ENCODE peak calls at places on chromosomes 3 and 15, in eight cellular contexts. One of them, this sample, is unnamed.

GRCh38 chr15:68672781-68673205 is 94.0 kb downstream of the CORO2B start:
- DNase-seq in pancreas: no peak
- DNase-seq in fibroblast of mammary gland: peak; percentile 37
- DNase-seq in MM.1S: no peak
- DNase-seq in K562: no peak
- DNase-seq in GM23248: peak; percentile 28
- DNase-seq in GM06990: no peak
- DNase-seq in psoas muscle: no peak
- DNase-seq in this sample: no peak

GRCh38 chr3:50617096-50617791 is at the start of gene MAPKAPK3:
- DNase-seq in GM23248: peak; percentile 56
- DNase-seq in MM.1S: peak; percentile 15
- DNase-seq in fibroblast of mammary gland: no peak
- DNase-seq in pancreas: no peak
- DNase-seq in K562: no peak
- DNase-seq in psoas muscle: peak; percentile 90
- DNase-seq in GM06990: no peak
- DNase-seq in this sample: no peak

GRCh38 chr15:52660192-52660591 is 19.0 kb downstream of the ATOSA start:
- DNase-seq in GM23248: no peak
- DNase-seq in MM.1S: no peak
- DNase-seq in K562: no peak
- DNase-seq in psoas muscle: no peak
- DNase-seq in pancreas: no peak
- DNase-seq in GM06990: no peak
- DNase-seq in fibroblast of mammary gland: no peak
- DNase-seq in this sample: no peak

GRCh38 chr3:111715911-111716523 is 120.9 kb upstream of the ZBED2 start:
- DNase-seq in psoas muscle: no peak
- DNase-seq in GM23248: peak; percentile 43
- DNase-seq in GM06990: no peak
- DNase-seq in fibroblast of mammary gland: no peak
- DNase-seq in K562: peak; percentile 17
- DNase-seq in MM.1S: peak; percentile 30
- DNase-seq in pancreas: peak; percentile 59
- DNase-seq in this sample: no peak

GRCh38 chr15:89642106-89642505 is 13.2 kb downstream of the KIF7 start:
- DNase-seq in pancreas: no peak
- DNase-seq in fibroblast of mammary gland: no peak
- DNase-seq in GM23248: no peak
- DNase-seq in psoas muscle: no peak
- DNase-seq in K562: no peak
- DNase-seq in GM06990: no peak
- DNase-seq in MM.1S: no peak
- DNase-seq in this sample: no peak

GRCh38 chr15:41949400-41950126 is 22.8 kb downstream of the EHD4 start:
- DNase-seq in GM23248: peak; percentile 52
- DNase-seq in MM.1S: no peak
- DNase-seq in K562: no peak
- DNase-seq in psoas muscle: no peak
- DNase-seq in pancreas: no peak
- DNase-seq in fibroblast of mammary gland: no peak
- DNase-seq in GM06990: no peak
- DNase-seq in this sample: no peak

GRCh38 chr3:39067286-39067685 is 15.5 kb downstream of the WDR48 start:
- DNase-seq in fibroblast of mammary gland: peak; percentile 20
- DNase-seq in MM.1S: no peak
- DNase-seq in pancreas: no peak
- DNase-seq in GM23248: peak; percentile 29
- DNase-seq in GM06990: no peak
- DNase-seq in psoas muscle: no peak
- DNase-seq in K562: no peak
- DNase-seq in this sample: peak; percentile 25

GRCh38 chr15:86691091-86691490 is 611.4 kb downstream of the AGBL1 start:
- DNase-seq in MM.1S: no peak
- DNase-seq in GM06990: no peak
- DNase-seq in pancreas: no peak
- DNase-seq in fibroblast of mammary gland: no peak
- DNase-seq in K562: no peak
- DNase-seq in GM23248: no peak
- DNase-seq in psoas muscle: no peak
- DNase-seq in this sample: peak; percentile 2

GRCh38 chr15:101501703-101502373 is 12.3 kb upstream of the PCSK6 start:
- DNase-seq in GM23248: peak; percentile 52
- DNase-seq in MM.1S: no peak
- DNase-seq in fibroblast of mammary gland: no peak
- DNase-seq in K562: peak; percentile 67
- DNase-seq in pancreas: no peak
- DNase-seq in psoas muscle: peak; percentile 67
- DNase-seq in GM06990: peak; percentile 40
- DNase-seq in this sample: no peak

GRCh38 chr15:28901987-28902745 is 16.4 kb downstream of the APBA2 start:
- DNase-seq in psoas muscle: no peak
- DNase-seq in K562: peak; percentile 64
- DNase-seq in GM23248: no peak
- DNase-seq in pancreas: no peak
- DNase-seq in fibroblast of mammary gland: no peak
- DNase-seq in GM06990: no peak
- DNase-seq in MM.1S: no peak
- DNase-seq in this sample: no peak

GRCh38 chr3:196315821-196316220 is 2.2 kb downstream of the DYNLT2B start:
- DNase-seq in GM23248: no peak
- DNase-seq in fibroblast of mammary gland: no peak
- DNase-seq in GM06990: no peak
- DNase-seq in psoas muscle: no peak
- DNase-seq in MM.1S: no peak
- DNase-seq in K562: no peak
- DNase-seq in pancreas: no peak
- DNase-seq in this sample: no peak

GRCh38 chr3:120615863-120616599 is 19.9 kb downstream of the NDUFB4 start:
- DNase-seq in GM23248: peak; percentile 81
- DNase-seq in K562: no peak
- DNase-seq in GM06990: no peak
- DNase-seq in psoas muscle: peak; percentile 63
- DNase-seq in fibroblast of mammary gland: peak; percentile 80
- DNase-seq in pancreas: no peak
- DNase-seq in MM.1S: no peak
- DNase-seq in this sample: peak; percentile 79

GRCh38 chr15:25652697-25653096 is 210.4 kb downstream of the ATP10A start:
- DNase-seq in K562: no peak
- DNase-seq in psoas muscle: no peak
- DNase-seq in pancreas: no peak
- DNase-seq in GM06990: no peak
- DNase-seq in fibroblast of mammary gland: no peak
- DNase-seq in GM23248: no peak
- DNase-seq in MM.1S: no peak
- DNase-seq in this sample: no peak

GRCh38 chr3:171126478-171127214 is 100.1 kb upstream of the SLC2A2 start:
- DNase-seq in K562: no peak
- DNase-seq in GM06990: no peak
- DNase-seq in pancreas: no peak
- DNase-seq in psoas muscle: no peak
- DNase-seq in GM23248: no peak
- DNase-seq in fibroblast of mammary gland: no peak
- DNase-seq in MM.1S: no peak
- DNase-seq in this sample: no peak

GRCh38 chr15:68629519-68630204 is 50.9 kb downstream of the CORO2B start:
- DNase-seq in MM.1S: no peak
- DNase-seq in psoas muscle: no peak
- DNase-seq in pancreas: no peak
- DNase-seq in GM23248: no peak
- DNase-seq in K562: no peak
- DNase-seq in fibroblast of mammary gland: no peak
- DNase-seq in GM06990: no peak
- DNase-seq in this sample: no peak

GRCh38 chr3:61299343-61299742 is 48.1 kb upstream of the FHIT start:
- DNase-seq in fibroblast of mammary gland: no peak
- DNase-seq in GM23248: no peak
- DNase-seq in pancreas: no peak
- DNase-seq in MM.1S: no peak
- DNase-seq in GM06990: no peak
- DNase-seq in psoas muscle: no peak
- DNase-seq in K562: no peak
- DNase-seq in this sample: no peak

DNA sequence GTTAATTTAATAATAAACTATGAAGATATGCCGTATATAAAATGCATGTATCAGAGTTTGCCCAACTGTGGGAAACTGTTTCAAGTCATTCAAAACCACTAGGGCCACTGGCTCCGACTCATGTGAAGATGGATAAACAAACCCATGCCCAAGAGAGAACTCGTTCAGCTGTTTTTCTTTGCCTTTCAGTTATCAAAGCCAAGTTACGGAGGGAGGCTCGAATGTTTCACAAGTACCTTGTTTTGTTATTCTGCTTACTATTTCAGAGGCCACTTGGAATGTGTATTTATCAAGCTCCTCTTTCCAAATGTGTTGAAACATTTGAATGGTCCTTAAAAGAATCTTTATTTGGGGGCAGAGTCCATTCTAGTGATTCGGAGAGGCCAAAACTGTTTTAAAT is 82.1 kb downstream of the DUT start:
- DNase-seq in psoas muscle: no peak
- DNase-seq in fibroblast of mammary gland: peak; percentile 87
- DNase-seq in MM.1S: no peak
- DNase-seq in GM06990: no peak
- DNase-seq in GM23248: peak; percentile 73
- DNase-seq in K562: no peak
- DNase-seq in pancreas: no peak
- DNase-seq in this sample: peak; percentile 47
- H3K4me3 ChIP-seq in psoas muscle: no peak overlapping the region
- H3K4me3 ChIP-seq in fibroblast of mammary gland: no peak overlapping the region
- H3K4me3 ChIP-seq in MM.1S: no peak overlapping the region
- H3K4me3 ChIP-seq in GM06990: no peak overlapping the region
- H3K4me3 ChIP-seq in GM23248: no peak overlapping the region
- H3K4me3 ChIP-seq in K562: no peak overlapping the region
- H3K4me3 ChIP-seq in pancreas: no peak overlapping the region
- H3K4me3 ChIP-seq in this sample: no peak overlapping the region

GRCh38 chr3:99920530-99921376 is 103.1 kb downstream of the CMSS1 start:
- DNase-seq in fibroblast of mammary gland: peak; percentile 77
- DNase-seq in psoas muscle: peak; percentile 76
- DNase-seq in K562: peak; percentile 34
- DNase-seq in pancreas: peak; percentile 71
- DNase-seq in MM.1S: no peak
- DNase-seq in GM06990: no peak
- DNase-seq in GM23248: peak; percentile 60
- DNase-seq in this sample: no peak
- H3K4me3 ChIP-seq in fibroblast of mammary gland: no peak overlapping the region
- H3K4me3 ChIP-seq in psoas muscle: no peak overlapping the region
- H3K4me3 ChIP-seq in K562: no peak overlapping the region
- H3K4me3 ChIP-seq in pancreas: no peak overlapping the region
- H3K4me3 ChIP-seq in MM.1S: no peak overlapping the region
- H3K4me3 ChIP-seq in GM06990: no peak overlapping the region
- H3K4me3 ChIP-seq in GM23248: no peak overlapping the region
- H3K4me3 ChIP-seq in this sample: no peak overlapping the region

GRCh38 chr15:71096676-71097075 is 18.6 kb upstream of the THSD4 start:
- DNase-seq in GM23248: peak; percentile 60
- DNase-seq in pancreas: no peak
- DNase-seq in GM06990: no peak
- DNase-seq in K562: no peak
- DNase-seq in MM.1S: no peak
- DNase-seq in fibroblast of mammary gland: no peak
- DNase-seq in psoas muscle: no peak
- DNase-seq in this sample: peak; percentile 37

GRCh38 chr15:71092056-71092600 is 23.1 kb upstream of the THSD4 start:
- DNase-seq in psoas muscle: no peak
- DNase-seq in pancreas: no peak
- DNase-seq in K562: no peak
- DNase-seq in GM06990: no peak
- DNase-seq in fibroblast of mammary gland: no peak
- DNase-seq in MM.1S: no peak
- DNase-seq in GM23248: no peak
- DNase-seq in this sample: no peak

GRCh38 chr15:71093089-71094024 is 21.9 kb upstream of the THSD4 start:
- DNase-seq in psoas muscle: no peak
- DNase-seq in fibroblast of mammary gland: peak; percentile 71
- DNase-seq in pancreas: peak; percentile 28
- DNase-seq in GM06990: no peak
- DNase-seq in GM23248: peak; percentile 85
- DNase-seq in K562: no peak
- DNase-seq in MM.1S: no peak
- DNase-seq in this sample: peak; percentile 90

GRCh38 chr15:71091601-71092000 is 23.7 kb upstream of the THSD4 start:
- DNase-seq in fibroblast of mammary gland: peak; percentile 40
- DNase-seq in GM06990: no peak
- DNase-seq in pancreas: no peak
- DNase-seq in GM23248: no peak
- DNase-seq in K562: no peak
- DNase-seq in MM.1S: no peak
- DNase-seq in psoas muscle: no peak
- DNase-seq in this sample: no peak

DNA sequence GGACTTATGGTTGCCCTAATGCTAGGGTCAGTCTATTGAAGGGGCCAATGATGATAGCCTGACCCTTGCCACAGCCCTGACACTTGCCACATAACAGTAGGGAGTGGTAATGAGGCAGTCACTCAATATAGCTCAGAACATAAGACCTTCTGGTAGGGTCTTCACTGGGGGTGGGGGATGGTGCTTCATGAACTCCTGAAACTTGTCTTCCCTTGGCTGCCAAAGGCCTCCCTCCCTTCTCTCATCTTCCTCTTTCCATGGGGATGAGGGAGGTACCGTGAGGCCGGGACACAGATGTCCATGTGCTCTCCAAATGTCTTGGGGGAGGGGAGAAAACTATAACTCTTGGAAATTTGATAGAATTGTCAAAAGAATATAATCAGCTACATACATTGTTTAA is 21.1 kb upstream of the THSD4 start:
- DNase-seq in GM23248: no peak
- DNase-seq in psoas muscle: no peak
- DNase-seq in pancreas: no peak
- DNase-seq in MM.1S: no peak
- DNase-seq in K562: no peak
- DNase-seq in GM06990: no peak
- DNase-seq in fibroblast of mammary gland: no peak
- DNase-seq in this sample: no peak
- H3K4me3 ChIP-seq in GM23248: no peak overlapping the region
- H3K4me3 ChIP-seq in psoas muscle: no peak overlapping the region
- H3K4me3 ChIP-seq in pancreas: no peak overlapping the region
- H3K4me3 ChIP-seq in MM.1S: no peak overlapping the region
- H3K4me3 ChIP-seq in K562: no peak overlapping the region
- H3K4me3 ChIP-seq in GM06990: no peak overlapping the region
- H3K4me3 ChIP-seq in fibroblast of mammary gland: no peak overlapping the region
- H3K4me3 ChIP-seq in this sample: no peak overlapping the region

DNA sequence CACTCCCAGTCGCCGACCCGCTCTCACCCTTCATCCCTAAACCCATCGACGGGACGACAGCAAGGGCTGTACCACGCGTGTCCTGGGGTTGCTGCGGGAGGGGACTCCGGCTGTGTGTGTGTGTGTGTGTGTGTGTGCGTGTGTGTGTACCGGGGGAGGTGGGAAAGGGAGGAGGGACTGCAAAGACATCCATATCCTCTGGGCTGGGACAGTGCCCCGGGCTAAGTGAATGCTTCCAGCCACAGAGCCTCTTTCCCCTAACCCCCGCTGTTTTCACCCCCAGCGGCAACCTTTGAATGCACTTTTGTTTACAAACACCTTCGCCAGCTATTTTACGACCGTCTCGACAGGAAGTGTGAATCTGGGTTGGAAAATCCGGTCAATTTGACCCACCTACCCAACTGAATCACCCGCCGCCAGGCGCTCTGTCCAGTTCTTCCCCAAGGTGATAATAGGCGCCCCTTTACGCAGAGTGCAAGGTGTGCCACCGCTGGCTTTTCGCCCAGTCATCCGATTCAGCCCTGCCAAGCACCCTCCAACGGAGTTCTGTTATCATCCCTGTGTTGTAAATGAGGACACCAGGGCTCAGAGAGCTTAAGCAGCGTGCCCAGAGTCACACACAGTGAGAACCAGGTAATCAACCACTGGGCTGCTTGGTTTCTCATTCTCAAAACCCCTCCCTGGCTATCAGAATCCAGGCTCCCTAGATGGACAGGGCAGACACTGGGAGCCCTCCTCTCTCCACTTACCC is 719 bp upstream of the AMOTL2 start:
- DNase-seq in fibroblast of mammary gland: no peak
- DNase-seq in MM.1S: no peak
- DNase-seq in psoas muscle: peak; percentile 79
- DNase-seq in GM23248: no peak
- DNase-seq in pancreas: peak; percentile 66
- DNase-seq in GM06990: no peak
- DNase-seq in K562: no peak
- DNase-seq in this sample: no peak
- H3K4me3 ChIP-seq in fibroblast of mammary gland: peak overlapping the region; percentile 88
- H3K4me3 ChIP-seq in MM.1S: peak overlapping the region; percentile 60
- H3K4me3 ChIP-seq in psoas muscle: peak overlapping the region; percentile 86
- H3K4me3 ChIP-seq in GM23248: peak overlapping the region; percentile 100
- H3K4me3 ChIP-seq in pancreas: peak overlapping the region; percentile 69
- H3K4me3 ChIP-seq in GM06990: no peak overlapping the region
- H3K4me3 ChIP-seq in K562: no peak overlapping the region
- H3K4me3 ChIP-seq in this sample: peak overlapping the region; percentile 99

This sample was measured in astrocyte.